ENCODE peak calls at places on chromosomes 2 and 18, in seven cellular contexts. T, Y, A, D, M, G and F are unnamed samples. For H3K4me1, the result is how much of the 10 kb centered on the place peaks cover.

GRCh38 chr2:119856469-119856901 is 96.8 kb downstream of the PTPN4 start:
- DNase-seq in D (no peak), Y (no peak), G (no peak), T (no peak), A (no peak), M (no peak), F (no peak)

GRCh38 chr18:4369726-4370125 is 85.4 kb downstream of the DLGAP1 start:
- DNase-seq in M (no peak), Y (no peak), T (no peak), G (no peak), D (no peak), A (no peak), F (no peak)

GRCh38 chr18:50687491-50687890 is 127.6 kb downstream of the MAPK4 start:
- DNase-seq in T (no peak), D (no peak), Y (no peak), M (no peak), A (peak), G (no peak), F (peak)

GRCh38 chr2:147273106-147273505 is 571.7 kb upstream of the ACVR2A start:
- DNase-seq in T (no peak), A (no peak), D (no peak), M (no peak), G (no peak), Y (no peak), F (no peak)

GRCh38 chr18:45730832-45731545 is 7.0 kb downstream of the SLC14A1 start:
- DNase-seq in T (no peak), M (peak), A (no peak), G (no peak), D (no peak), Y (no peak), F (no peak)

GRCh38 chr2:53182609-53183008 is 585.0 kb upstream of the CHAC2 start:
- DNase-seq in M (no peak), Y (no peak), T (no peak), G (no peak), D (no peak), A (peak), F (no peak)

GRCh38 chr2:25215948-25216679 is 47.7 kb upstream of the POMC start:
- DNase-seq in A (peak), M (peak), Y (peak), T (peak), D (peak), G (peak), F (peak)

GRCh38 chr2:227317834-227318233 is 7.2 kb upstream of the MFF start:
- DNase-seq in G (no peak), T (no peak), M (no peak), A (no peak), D (no peak), Y (no peak), F (no peak)

GRCh38 chr2:100646039-100646438 is 83.2 kb downstream of the PDCL3 start:
- DNase-seq in Y (no peak), D (no peak), M (no peak), T (no peak), G (no peak), A (peak), F (no peak)

GRCh38 chr2:209472386-209472832 is 48.6 kb downstream of the MAP2 start:
- DNase-seq in A (no peak), Y (no peak), T (no peak), G (no peak), M (peak), D (no peak), F (no peak)

GRCh38 chr2:72917875-72918660 is 749 bp downstream of the EMX1 start:
- DNase-seq in Y (no peak), D (peak), T (no peak), M (no peak), A (peak), G (no peak), F (no peak)

GRCh38 chr2:190947711-190948251 is 66.2 kb downstream of the STAT1 start:
- DNase-seq in Y (no peak), D (no peak), A (no peak), G (no peak), T (no peak), M (peak), F (no peak)

GRCh38 chr2:144237845-144238637 is 281.9 kb downstream of the ZEB2 start:
- DNase-seq in D (no peak), M (no peak), A (no peak), Y (peak), T (peak), G (no peak), F (no peak)

DNA sequence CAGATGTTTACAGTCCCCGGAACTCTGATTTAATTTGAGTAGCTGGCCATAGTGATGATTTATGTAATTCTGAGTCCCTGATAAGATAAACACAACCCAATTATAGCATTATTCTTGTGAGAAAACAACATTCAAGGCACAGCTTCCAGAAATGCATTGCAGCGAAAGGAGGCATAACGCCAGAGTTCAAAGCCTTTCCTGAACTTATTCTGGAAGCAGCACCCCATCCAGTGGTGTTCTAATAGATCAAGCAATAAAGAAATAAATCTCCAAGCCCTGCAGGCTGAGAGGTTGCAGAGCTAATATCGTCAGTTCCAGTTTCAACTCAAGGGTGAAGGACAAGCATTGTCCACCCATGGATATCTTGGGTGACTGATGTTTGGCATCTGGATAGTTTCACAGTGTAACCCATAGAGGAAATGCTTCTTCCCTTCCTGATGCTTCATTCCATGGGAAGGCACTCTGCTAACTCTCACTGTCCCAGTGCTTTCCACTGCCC is 18.8 kb downstream of the CDH2 start:
- DNase-seq in T (no peak), M (no peak), Y (no peak), D (peak), G (no peak), A (no peak), F (no peak)
- TF ChIP-seq CTCF in T (no peak), M (peak), Y (no peak), D (no peak), G (no peak), A (no peak), F (no peak)

DNA sequence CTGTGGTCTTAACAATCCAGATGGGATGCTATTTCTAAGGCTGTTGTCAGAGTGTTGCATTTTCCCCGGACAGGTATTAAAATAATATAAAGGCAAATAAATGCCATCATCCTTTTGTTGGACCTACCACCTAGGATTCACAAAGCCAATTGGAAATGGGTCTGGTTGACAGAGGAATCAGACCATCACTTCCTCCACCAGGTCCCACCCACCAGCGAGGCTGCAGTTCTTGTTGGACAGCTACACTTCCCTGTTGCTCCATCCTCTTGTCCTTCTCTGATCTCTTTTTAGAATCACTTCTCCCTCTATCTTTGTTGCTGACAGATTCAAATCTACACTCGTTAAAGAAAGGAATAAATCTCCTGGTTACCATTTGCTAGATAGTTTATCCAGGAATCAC is 1.1 kb downstream of the TMEM169 start:
- DNase-seq in G (no peak), Y (peak), M (peak), D (peak), T (no peak), A (peak), F (peak)
- H3K4me1 ChIP-seq in G (under half), Y (under half), M (under half), D (under half), T (under half), A (under half), F (under half)

DNA sequence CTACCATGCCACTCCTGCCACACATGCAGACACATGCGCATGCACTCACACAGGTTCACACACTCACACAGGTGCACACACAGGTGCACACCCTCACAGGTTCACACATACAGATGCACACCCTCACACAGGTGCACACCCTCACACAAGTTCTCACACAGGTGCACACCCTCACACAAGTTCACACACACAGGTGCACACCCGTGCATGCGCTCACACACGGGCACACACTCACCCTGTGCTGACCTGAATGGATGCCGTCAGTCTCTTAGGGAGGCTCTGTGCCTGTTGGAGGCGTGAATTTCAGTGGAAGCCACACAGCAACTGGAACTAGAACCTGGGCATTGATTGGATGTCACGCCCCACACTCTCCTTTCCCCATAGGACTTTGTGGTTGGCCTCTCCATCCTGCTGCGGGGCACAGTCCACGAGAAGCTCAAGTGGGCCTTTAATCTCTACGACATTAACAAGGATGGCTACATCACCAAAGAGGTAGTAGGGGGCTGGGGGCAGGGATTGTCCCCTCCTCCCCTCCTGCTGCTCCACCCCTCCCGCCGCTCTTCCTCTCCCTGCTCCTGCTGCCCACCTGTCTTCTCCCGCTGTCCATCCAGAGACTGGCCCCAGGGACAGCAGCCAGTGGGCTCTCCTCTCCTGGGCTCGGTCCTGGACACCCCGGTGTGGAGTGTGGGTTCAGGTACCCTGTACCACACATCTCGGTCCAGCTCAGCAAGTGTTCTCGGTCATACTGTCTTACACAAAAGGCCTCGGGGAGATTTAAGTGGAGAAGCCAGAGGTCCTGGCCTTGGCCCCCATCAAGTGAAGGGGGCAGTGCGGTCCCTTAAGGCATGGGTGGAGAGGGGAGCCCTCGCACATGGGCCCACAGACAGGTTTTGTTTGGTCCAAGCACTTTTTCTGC is 21.0 kb upstream of the FAHD2A start:
- DNase-seq in M (no peak), A (peak), G (no peak), T (no peak), Y (no peak), D (peak), F (no peak)
- TF ChIP-seq CTCF in M (no peak), A (no peak), G (no peak), T (no peak), Y (no peak), D (no peak), F (no peak)

GRCh38 chr18:25423760-25424159 is 71.8 kb upstream of the ZNF521 start:
- DNase-seq in G (no peak), M (no peak), T (no peak), Y (no peak), D (no peak), A (no peak), F (no peak)

GRCh38 chr18:25423267-25423666 is 71.3 kb upstream of the ZNF521 start:
- DNase-seq in M (no peak), Y (no peak), G (no peak), A (no peak), D (no peak), T (no peak), F (no peak)

GRCh38 chr18:25422230-25422629 is 70.3 kb upstream of the ZNF521 start:
- DNase-seq in M (no peak), D (no peak), T (no peak), Y (no peak), A (no peak), G (no peak), F (no peak)

GRCh38 chr18:25425030-25425429 is 73.1 kb upstream of the ZNF521 start:
- DNase-seq in Y (no peak), G (no peak), M (no peak), D (no peak), T (no peak), A (no peak), F (no peak)

GRCh38 chr18:25420091-25420490 is 68.1 kb upstream of the ZNF521 start:
- DNase-seq in A (no peak), G (no peak), M (no peak), D (no peak), T (no peak), Y (no peak), F (no peak)
- H3K4me1 ChIP-seq in A (under half), G (under half), M (under half), D (under half), T (under half), Y (under half), F (under half)